ENCODE peak calls at places on chromosome 11, in five cellular contexts. E is activated CD8-positive, alpha-beta T cell treated with anti-CD3 and anti-CD28 coated beads for 36 hours; O is NCI-H460; I is GM20000; L is H54. G is an unnamed sample.

GRCh38 chr11:64876835-64877341 is 1.5 kb downstream of the EHD1 start:
- DNase-seq in E (no peak), O (no peak), I (no peak), L (no peak), G (no peak)

GRCh38 chr11:119380816-119381185 is 689 bp downstream of the USP2 start:
- DNase-seq in E (no peak), O (no peak), I (no peak), L (no peak), G (no peak)

GRCh38 chr11:118691926-118692830 is 12.7 kb upstream of the TREH start:
- DNase-seq in E (peak), O (no peak), I (peak), L (peak), G (peak)

GRCh38 chr11:62665630-62666258 is 632 bp downstream of the CSKMT start:
- DNase-seq in E (peak), O (no peak), I (peak), L (no peak), G (peak)

GRCh38 chr11:125210112-125210511 is 45.6 kb downstream of the PKNOX2 start:
- DNase-seq in E (no peak), O (no peak), I (no peak), L (no peak), G (no peak)

GRCh38 chr11:73921180-73921579 is 29.6 kb upstream of the DNAJB13 start:
- DNase-seq in E (no peak), O (no peak), I (no peak), L (no peak), G (no peak)

GRCh38 chr11:34251640-34251980 is 106.2 kb downstream of the ABTB2 start:
- DNase-seq in E (no peak), O (no peak), I (no peak), L (no peak), G (no peak)

GRCh38 chr11:43574949-43575915 is 105.3 kb upstream of the HSD17B12 start:
- DNase-seq in E (peak), O (no peak), I (peak), L (no peak), G (peak)

GRCh38 chr11:123653405-123653996 is 923 bp downstream of the SCN3B start:
- DNase-seq in E (no peak), O (no peak), I (no peak), L (no peak), G (peak)

GRCh38 chr11:131413217-131413616 is 42.8 kb downstream of the NTM start:
- DNase-seq in E (no peak), O (no peak), I (no peak), L (no peak), G (no peak)

GRCh38 chr11:65652511-65653228 is 10.0 kb downstream of the RELA start:
- DNase-seq in E (peak), O (peak), I (peak), L (peak), G (peak)

GRCh38 chr11:20226936-20227335 is 66.7 kb upstream of the DBX1 start:
- DNase-seq in E (no peak), O (no peak), I (no peak), L (no peak), G (no peak)

GRCh38 chr11:74157169-74157568 is 13.6 kb downstream of the C2CD3 start:
- DNase-seq in E (no peak), O (no peak), I (no peak), L (no peak), G (no peak)

GRCh38 chr11:111512296-111513239 is at the start of gene BTG4:
- DNase-seq in E (peak), O (no peak), I (peak), L (no peak), G (no peak)

GRCh38 chr11:62233730-62234129 is 8.3 kb upstream of the SCGB1D2 start:
- DNase-seq in E (no peak), O (no peak), I (no peak), L (no peak), G (peak)

GRCh38 chr11:113262594-113262993 is 51.8 kb upstream of the TTC12 start:
- DNase-seq in E (no peak), O (no peak), I (no peak), L (no peak), G (no peak)

GRCh38 chr11:65535102-65535501 is 10.2 kb downstream of the SCYL1 start:
- DNase-seq in E (no peak), O (no peak), I (no peak), L (no peak), G (no peak)

GRCh38 chr11:19389787-19390303 is 149.1 kb upstream of the E2F8 start:
- DNase-seq in E (no peak), O (no peak), I (no peak), L (no peak), G (no peak)

GRCh38 chr11:133894956-133895549 is 49.7 kb upstream of the SPATA19 start:
- DNase-seq in E (no peak), O (no peak), I (peak), L (no peak), G (no peak)

GRCh38 chr11:101862410-101863233 is 52.2 kb upstream of the CEP126 start:
- DNase-seq in E (no peak), O (peak), I (no peak), L (no peak), G (peak)

GRCh38 chr11:74384641-74385040 is 13.6 kb downstream of the PGM2L1 start:
- DNase-seq in E (no peak), O (no peak), I (no peak), L (no peak), G (no peak)

GRCh38 chr11:93623938-93624337 is 37.5 kb upstream of the CEP295 start:
- DNase-seq in E (no peak), O (no peak), I (no peak), L (no peak), G (no peak)

GRCh38 chr11:7098235-7098832 is 9.5 kb downstream of the RBMXL2 start:
- DNase-seq in E (no peak), O (peak), I (peak), L (peak), G (peak)

GRCh38 chr11:65981972-65982823 is 19.8 kb downstream of the EIF1AD start:
- DNase-seq in E (no peak), O (no peak), I (no peak), L (no peak), G (no peak)

GRCh38 chr11:73931039-73931645 is 19.7 kb upstream of the DNAJB13 start:
- DNase-seq in E (peak), O (peak), I (peak), L (peak), G (peak)

GRCh38 chr11:115887316-115887715 is 383.1 kb upstream of the CADM1 start:
- DNase-seq in E (no peak), O (no peak), I (no peak), L (no peak), G (no peak)

GRCh38 chr11:134502153-134502550 is 90.1 kb upstream of the B3GAT1 start:
- DNase-seq in E (no peak), O (no peak), I (no peak), L (no peak), G (no peak)

GRCh38 chr11:66686100-66686785 is 8.6 kb upstream of the RBM4B start:
- DNase-seq in E (no peak), O (no peak), I (no peak), L (no peak), G (no peak)

GRCh38 chr11:122439911-122440782 is 215.4 kb upstream of the UBASH3B start:
- DNase-seq in E (no peak), O (no peak), I (no peak), L (no peak), G (no peak)

GRCh38 chr11:76248210-76248609 is 41.9 kb upstream of the WNT11 start:
- DNase-seq in E (peak), O (no peak), I (no peak), L (no peak), G (peak)

GRCh38 chr11:79314906-79315689 is 125.7 kb downstream of the TENM4 start:
- DNase-seq in E (no peak), O (no peak), I (no peak), L (peak), G (peak)

GRCh38 chr11:85827768-85828639 is 17.1 kb upstream of the SYTL2 start:
- DNase-seq in E (peak), O (no peak), I (no peak), L (peak), G (no peak)

GRCh38 chr11:82756765-82757650 is 23.3 kb upstream of the FAM181B start:
- DNase-seq in E (no peak), O (no peak), I (no peak), L (no peak), G (no peak)

GRCh38 chr11:82867495-82868082 is 32.6 kb downstream of the PRCP start:
- DNase-seq in E (peak), O (peak), I (peak), L (peak), G (peak)